ENCODE peak calls at places on chromosome 3, in nine cellular contexts. B is Calu3; G is HEK293T; V is CD8-positive, alpha-beta T cell; M is ureter; R is mesothelial cell of epicardium; E is HuH-7.5; X is HT1080; W is NCI-H446 treated with DMSO at 0.1 percent for 48 hours. U is an unnamed sample.

GRCh38 chr3:182309120-182309519 is 484.2 kb upstream of the ATP11B start:
- DNase-seq in B (peak; percentile 62), G (no peak), V (no peak), M (no peak), R (no peak), E (no peak), X (peak; percentile 70), W (no peak), U (no peak)

GRCh38 chr3:182618085-182618732 is 175.1 kb upstream of the ATP11B start:
- DNase-seq in B (peak; percentile 57), G (peak; percentile 8), V (no peak), M (no peak), R (no peak), E (no peak), X (peak; percentile 53), W (peak; percentile 37), U (no peak)

GRCh38 chr3:141321109-141321497 is 47.2 kb upstream of the ZBTB38 start:
- DNase-seq in B (no peak), G (no peak), V (no peak), M (no peak), R (no peak), E (no peak), X (peak; percentile 88), W (no peak), U (no peak)

GRCh38 chr3:152834354-152835310 is at the start of gene P2RY1:
- DNase-seq in B (peak; percentile 91), G (peak; percentile 78), V (no peak), M (peak; percentile 74), R (peak; percentile 54), E (peak; percentile 31), X (peak; percentile 92), W (no peak), U (peak; percentile 72)

GRCh38 chr3:184608209-184608608 is 46.6 kb downstream of the EPHB3 start:
- DNase-seq in B (no peak), G (no peak), V (peak; percentile 37), M (no peak), R (no peak), E (no peak), X (no peak), W (no peak), U (peak; percentile 25)

GRCh38 chr3:99128205-99128604 is 226.7 kb upstream of the DCBLD2 start:
- DNase-seq in B (no peak), G (no peak), V (no peak), M (no peak), R (no peak), E (no peak), X (no peak), W (no peak), U (no peak)

GRCh38 chr3:188407158-188407880 is 253.4 kb downstream of the LPP start:
- DNase-seq in B (no peak), G (no peak), V (no peak), M (no peak), R (no peak), E (no peak), X (no peak), W (no peak), U (no peak)

GRCh38 chr3:8442993-8443670 is 58.5 kb upstream of the LMCD1 start:
- DNase-seq in B (no peak), G (no peak), V (no peak), M (no peak), R (no peak), E (no peak), X (no peak), W (no peak), U (no peak)

GRCh38 chr3:52792961-52793695 is 1.5 kb upstream of the ITIH3 start:
- DNase-seq in B (no peak), G (no peak), V (peak; percentile 4), M (no peak), R (no peak), E (no peak), X (no peak), W (peak; percentile 96), U (no peak)

GRCh38 chr3:58013973-58014649 is 5.9 kb downstream of the FLNB start:
- DNase-seq in B (no peak), G (no peak), V (no peak), M (peak; percentile 64), R (peak; percentile 49), E (no peak), X (no peak), W (peak; percentile 30), U (no peak)

GRCh38 chr3:125090649-125091048 is 34.9 kb upstream of the HEG1 start:
- DNase-seq in B (no peak), G (no peak), V (no peak), M (no peak), R (no peak), E (no peak), X (no peak), W (no peak), U (no peak)

U was measured in activated CD4-positive, alpha-beta T cell treated with anti-CD3 and anti-CD28 coated beads for 36 hours.